ENCODE peak calls at places on chromosomes 1 and 21, in seven cellular contexts. Q is H1, D is IMR-90, L is mesenchymal stem cell, F is neuronal stem cell, B is trophoblast cell, H is mesendoderm. R is an unnamed sample.

GRCh38 chr1:201302168-201302896 is 19.0 kb downstream of the PKP1 start:
- DNase-seq in Q (no peak), D (no peak), L (no peak), F (no peak), B (no peak), H (no peak), R (no peak)

GRCh38 chr1:44417351-44418021 is 12.4 kb downstream of the RNF220 start:
- DNase-seq in Q (peak; percentile 76), D (no peak), L (peak; percentile 22), F (peak; percentile 86), B (no peak), H (peak; percentile 92), R (peak; percentile 92)

GRCh38 chr1:215599418-215599817 is 32.3 kb downstream of the KCTD3 start:
- DNase-seq in Q (no peak), D (peak; percentile 78), L (peak; percentile 73), F (no peak), B (no peak), H (peak; percentile 6), R (no peak)

GRCh38 chr1:239308701-239309333 is 77.6 kb upstream of the CHRM3 start:
- DNase-seq in Q (peak; percentile 21), D (no peak), L (no peak), F (peak; percentile 29), B (no peak), H (peak; percentile 70), R (peak; percentile 70)

GRCh38 chr1:160708821-160709220 is 2.8 kb downstream of the CD48 start:
- DNase-seq in Q (no peak), D (no peak), L (no peak), F (no peak), B (no peak), H (no peak), R (no peak)

GRCh38 chr1:202207292-202207691 is 13.7 kb downstream of the LGR6 start:
- DNase-seq in Q (no peak), D (peak; percentile 73), L (no peak), F (no peak), B (no peak), H (peak; percentile 33), R (no peak)

GRCh38 chr1:104991702-104992101 is 1242.0 kb downstream of the AMY1C start:
- DNase-seq in Q (no peak), D (no peak), L (peak; percentile 11), F (no peak), B (no peak), H (no peak), R (no peak)

GRCh38 chr1:46087891-46088290 is 44.5 kb downstream of the PIK3R3 start:
- DNase-seq in Q (no peak), D (peak; percentile 68), L (no peak), F (no peak), B (no peak), H (no peak), R (no peak)

GRCh38 chr1:167722152-167722869 is 529 bp downstream of the MPZL1 start:
- DNase-seq in Q (no peak), D (peak; percentile 19), L (peak; percentile 60), F (peak; percentile 58), B (no peak), H (peak; percentile 63), R (peak; percentile 55)

GRCh38 chr1:19765623-19766022 is 34.1 kb downstream of the TMCO4 start:
- DNase-seq in Q (no peak), D (peak; percentile 92), L (peak; percentile 88), F (no peak), B (peak; percentile 88), H (peak; percentile 94), R (no peak)

GRCh38 chr1:2588661-2589330 is 2.2 kb downstream of the PRXL2B start:
- DNase-seq in Q (no peak), D (no peak), L (no peak), F (no peak), B (no peak), H (no peak), R (no peak)

GRCh38 chr1:156727914-156728598 is at the start of gene METTL25B:
- DNase-seq in Q (no peak), D (peak; percentile 75), L (peak; percentile 88), F (peak; percentile 76), B (peak; percentile 75), H (peak; percentile 93), R (peak; percentile 88)

GRCh38 chr1:203199481-203200058 is 13.1 kb upstream of the CHI3L1 start:
- DNase-seq in Q (no peak), D (peak; percentile 70), L (peak; percentile 73), F (no peak), B (no peak), H (no peak), R (no peak)

GRCh38 chr1:35560256-35561225 is 2.9 kb downstream of the NCDN start:
- DNase-seq in Q (no peak), D (no peak), L (no peak), F (no peak), B (no peak), H (no peak), R (no peak)

GRCh38 chr1:176791911-176792310 is 328.9 kb downstream of the PAPPA2 start:
- DNase-seq in Q (no peak), D (no peak), L (no peak), F (no peak), B (no peak), H (no peak), R (no peak)

GRCh38 chr1:21312407-21312992 is 22.2 kb upstream of the ECE1 start:
- DNase-seq in Q (no peak), D (no peak), L (peak; percentile 35), F (no peak), B (no peak), H (no peak), R (no peak)

GRCh38 chr1:63321788-63322247 is 549 bp upstream of the FOXD3 start:
- DNase-seq in Q (no peak), D (no peak), L (no peak), F (peak; percentile 33), B (no peak), H (peak; percentile 69), R (peak; percentile 83)

GRCh38 chr1:32933742-32934322 is 30.8 kb downstream of the RNF19B start:
- DNase-seq in Q (no peak), D (peak; percentile 19), L (peak; percentile 51), F (no peak), B (peak; percentile 21), H (peak; percentile 92), R (no peak)

GRCh38 chr1:53094533-53094919 is 32.5 kb downstream of the PODN start:
- DNase-seq in Q (no peak), D (no peak), L (no peak), F (no peak), B (no peak), H (no peak), R (no peak)

GRCh38 chr1:53093451-53093754 is 31.4 kb downstream of the PODN start:
- DNase-seq in Q (no peak), D (no peak), L (no peak), F (no peak), B (no peak), H (no peak), R (no peak)

GRCh38 chr1:53092659-53093450 is 30.8 kb downstream of the PODN start:
- DNase-seq in Q (no peak), D (no peak), L (no peak), F (no peak), B (no peak), H (no peak), R (no peak)

GRCh38 chr1:53091841-53092645 is 30.0 kb downstream of the PODN start:
- DNase-seq in Q (no peak), D (no peak), L (no peak), F (no peak), B (no peak), H (no peak), R (no peak)

GRCh38 chr1:53093778-53094532 is 31.9 kb downstream of the PODN start:
- DNase-seq in Q (no peak), D (no peak), L (no peak), F (no peak), B (peak; percentile 24), H (no peak), R (no peak)
- H4K8ac ChIP-seq in Q (no peak overlapping the region), D (no peak overlapping the region), L (peak overlapping the region; percentile 58), F (no peak overlapping the region), B (no peak overlapping the region), H (no peak overlapping the region), R (no peak overlapping the region)

DNA sequence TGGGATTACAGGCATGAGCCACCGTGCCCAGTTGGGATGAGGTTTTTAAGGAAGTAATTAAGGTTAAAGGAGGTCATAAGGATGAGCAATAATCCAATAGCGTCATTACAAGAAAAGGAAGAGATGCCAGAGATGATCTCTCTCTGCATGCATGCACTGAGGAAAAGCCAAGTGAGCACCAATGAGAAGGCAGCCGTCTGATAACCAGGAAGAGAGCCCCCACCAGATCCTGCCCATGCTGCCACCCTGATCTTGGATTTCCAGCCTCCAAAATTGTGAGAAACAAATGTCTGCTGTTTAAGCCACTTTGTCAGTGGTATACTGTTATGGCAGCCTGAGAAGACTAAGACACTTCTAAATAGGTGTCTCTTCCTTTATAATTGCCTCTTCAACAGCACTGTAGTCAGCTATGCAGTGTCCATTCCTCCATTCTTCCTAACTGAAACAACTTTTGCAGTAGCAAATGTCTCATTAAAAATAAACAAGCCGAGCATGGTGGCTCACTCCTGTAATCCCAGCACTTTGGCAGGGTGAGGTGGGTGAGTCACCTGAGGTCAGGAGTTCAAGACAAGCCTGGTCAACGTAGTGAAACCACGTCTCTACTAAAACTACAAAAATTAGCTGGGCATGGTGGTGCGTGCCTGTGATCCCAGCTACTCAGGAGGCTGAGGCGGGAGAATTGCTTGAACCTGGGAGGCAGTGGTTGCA is 216.2 kb upstream of the RUNX1 start:
- DNase-seq in Q (no peak), D (peak; percentile 79), L (peak; percentile 70), F (no peak), B (peak; percentile 79), H (no peak), R (no peak)
- H4K8ac ChIP-seq in Q (no peak overlapping the region), D (no peak overlapping the region), L (no peak overlapping the region), F (no peak overlapping the region), B (no peak overlapping the region), H (no peak overlapping the region), R (no peak overlapping the region)

GRCh38 chr1:65020774-65021173 is 54.4 kb upstream of the JAK1 start:
- DNase-seq in Q (no peak), D (peak; percentile 5), L (peak; percentile 25), F (no peak), B (no peak), H (peak; percentile 51), R (no peak)
- H4K8ac ChIP-seq in Q (no peak overlapping the region), D (no peak overlapping the region), L (no peak overlapping the region), F (no peak overlapping the region), B (no peak overlapping the region), H (no peak overlapping the region), R (no peak overlapping the region)

DNA sequence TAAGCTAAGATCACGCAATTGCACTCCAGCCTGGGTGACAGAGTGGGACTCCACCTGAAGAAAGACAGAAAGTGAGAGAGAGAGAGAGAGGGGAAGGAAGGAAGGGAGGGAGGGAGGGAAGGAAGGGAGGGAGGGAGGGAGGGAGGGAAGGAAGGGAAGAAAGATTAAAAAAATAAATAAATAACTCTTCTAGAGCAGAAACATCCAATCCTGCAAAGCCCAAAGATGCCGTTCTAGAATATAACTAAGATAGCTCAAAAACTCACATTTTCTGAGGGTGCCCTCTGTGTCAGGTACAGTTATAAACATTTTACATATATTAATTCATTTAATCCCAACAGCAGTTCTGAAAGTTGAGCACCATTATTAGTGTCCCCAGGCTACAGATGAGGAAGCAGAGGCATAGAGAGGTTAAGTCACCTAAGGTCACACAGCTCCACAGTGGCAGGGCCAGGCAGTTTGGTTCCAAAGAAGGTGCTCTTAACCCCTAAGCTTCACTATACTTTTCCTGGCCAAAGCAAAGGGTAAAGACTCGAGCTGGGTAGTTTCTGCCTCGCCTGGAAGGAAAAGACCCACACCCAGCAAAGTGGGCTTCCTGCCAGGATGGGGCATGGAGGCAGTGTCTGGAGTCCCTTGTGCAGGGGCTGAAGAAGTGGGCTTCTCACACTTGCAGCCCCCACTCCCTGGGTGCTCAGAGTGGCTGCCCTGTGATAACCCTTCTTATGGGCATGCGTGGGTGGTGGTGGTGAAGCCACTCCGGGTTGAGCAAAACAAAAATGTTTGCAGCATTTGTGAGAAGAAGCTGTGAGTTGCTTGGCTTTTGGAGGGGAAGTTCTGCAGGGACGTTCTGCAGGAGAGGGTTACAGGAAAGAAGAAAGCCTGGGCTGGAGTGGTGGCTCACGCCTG is 7.9 kb upstream of the PIK3CD start:
- DNase-seq in Q (no peak), D (no peak), L (no peak), F (no peak), B (no peak), H (no peak), R (no peak)
- H4K8ac ChIP-seq in Q (no peak overlapping the region), D (no peak overlapping the region), L (no peak overlapping the region), F (no peak overlapping the region), B (no peak overlapping the region), H (no peak overlapping the region), R (no peak overlapping the region)

R was measured in H9.